ENCODE peak calls at places on chromosomes 1 and 21, in seven cellular contexts. Z is OCI-LY7, F is SJSA1, B is heart right ventricle, O is HCT116, I is tibial artery, D is RWPE1. J is an unnamed sample.

GRCh38 chr1:89799495-89799894 is 21.3 kb upstream of the LRRC8D start:
- DNase-seq in Z (no peak), F (no peak), B (no peak), O (no peak), I (no peak), D (no peak), J (no peak)

GRCh38 chr1:228279011-228279721 is 71.3 kb downstream of the OBSCN start:
- DNase-seq in Z (no peak), F (no peak), B (no peak), O (no peak), I (no peak), D (no peak), J (no peak)

GRCh38 chr1:181784039-181784683 is 277.4 kb downstream of the ZNF648 start:
- DNase-seq in Z (no peak), F (no peak), B (no peak), O (no peak), I (no peak), D (no peak), J (no peak)

GRCh38 chr1:56806804-56807203 is 12.4 kb downstream of the FYB2 start:
- DNase-seq in Z (no peak), F (no peak), B (no peak), O (no peak), I (no peak), D (no peak), J (no peak)

GRCh38 chr21:46035809-46036695 is 54.5 kb downstream of the COL6A1 start:
- DNase-seq in Z (no peak), F (no peak), B (peak; percentile 73), O (no peak), I (no peak), D (no peak), J (no peak)

GRCh38 chr1:50959913-50960844 is at the start of gene FAF1:
- DNase-seq in Z (peak; percentile 98), F (peak; percentile 94), B (peak; percentile 97), O (peak; percentile 99), I (peak; percentile 97), D (peak; percentile 95), J (peak; percentile 90)

GRCh38 chr1:67230539-67230938 is 64.3 kb downstream of the IL23R start:
- DNase-seq in Z (no peak), F (no peak), B (no peak), O (no peak), I (no peak), D (peak; percentile 50), J (no peak)

GRCh38 chr1:41670558-41670957 is 186.1 kb upstream of the EDN2 start:
- DNase-seq in Z (no peak), F (peak; percentile 86), B (no peak), O (no peak), I (no peak), D (peak; percentile 81), J (no peak)

GRCh38 chr1:10601342-10602060 is 126.8 kb downstream of the PEX14 start:
- DNase-seq in Z (no peak), F (no peak), B (no peak), O (no peak), I (no peak), D (no peak), J (no peak)

GRCh38 chr1:7253118-7253480 is 467.8 kb downstream of the CAMTA1 start:
- DNase-seq in Z (no peak), F (no peak), B (no peak), O (no peak), I (no peak), D (no peak), J (no peak)

GRCh38 chr1:244280221-244280620 is 171.5 kb downstream of the ADSS2 start:
- DNase-seq in Z (no peak), F (no peak), B (no peak), O (no peak), I (no peak), D (no peak), J (no peak)

GRCh38 chr1:41648844-41649243 is 164.4 kb upstream of the EDN2 start:
- DNase-seq in Z (no peak), F (no peak), B (no peak), O (no peak), I (no peak), D (no peak), J (no peak)

GRCh38 chr21:27519357-27519756 is 552.5 kb upstream of the ADAMTS5 start:
- DNase-seq in Z (no peak), F (peak; percentile 84), B (no peak), O (no peak), I (no peak), D (no peak), J (no peak)

GRCh38 chr1:116078699-116079223 is 32.4 kb upstream of the MAB21L3 start:
- DNase-seq in Z (no peak), F (no peak), B (no peak), O (no peak), I (no peak), D (no peak), J (no peak)

GRCh38 chr1:203349757-203350522 is 982 bp downstream of the FMOD start:
- DNase-seq in Z (no peak), F (no peak), B (no peak), O (no peak), I (no peak), D (no peak), J (no peak)

GRCh38 chr1:65319141-65319540 is 9.8 kb downstream of the DNAJC6 start:
- DNase-seq in Z (no peak), F (no peak), B (no peak), O (no peak), I (no peak), D (no peak), J (peak; percentile 20)

GRCh38 chr1:228863776-228864175 is 128.5 kb downstream of the RHOU start:
- DNase-seq in Z (no peak), F (no peak), B (no peak), O (no peak), I (no peak), D (no peak), J (no peak)

GRCh38 chr1:56908619-56909340 is 54.2 kb downstream of the C8A start:
- DNase-seq in Z (no peak), F (no peak), B (no peak), O (no peak), I (no peak), D (no peak), J (no peak)

GRCh38 chr21:38376693-38377092 is 119.9 kb downstream of the KCNJ15 start:
- DNase-seq in Z (no peak), F (no peak), B (no peak), O (no peak), I (no peak), D (no peak), J (no peak)
- H3K27ac ChIP-seq in Z (no peak overlapping the region), F (no peak overlapping the region), B (peak overlapping the region; percentile 42), O (no peak overlapping the region), I (peak overlapping the region; percentile 13), D (no peak overlapping the region), J (no peak overlapping the region)

DNA sequence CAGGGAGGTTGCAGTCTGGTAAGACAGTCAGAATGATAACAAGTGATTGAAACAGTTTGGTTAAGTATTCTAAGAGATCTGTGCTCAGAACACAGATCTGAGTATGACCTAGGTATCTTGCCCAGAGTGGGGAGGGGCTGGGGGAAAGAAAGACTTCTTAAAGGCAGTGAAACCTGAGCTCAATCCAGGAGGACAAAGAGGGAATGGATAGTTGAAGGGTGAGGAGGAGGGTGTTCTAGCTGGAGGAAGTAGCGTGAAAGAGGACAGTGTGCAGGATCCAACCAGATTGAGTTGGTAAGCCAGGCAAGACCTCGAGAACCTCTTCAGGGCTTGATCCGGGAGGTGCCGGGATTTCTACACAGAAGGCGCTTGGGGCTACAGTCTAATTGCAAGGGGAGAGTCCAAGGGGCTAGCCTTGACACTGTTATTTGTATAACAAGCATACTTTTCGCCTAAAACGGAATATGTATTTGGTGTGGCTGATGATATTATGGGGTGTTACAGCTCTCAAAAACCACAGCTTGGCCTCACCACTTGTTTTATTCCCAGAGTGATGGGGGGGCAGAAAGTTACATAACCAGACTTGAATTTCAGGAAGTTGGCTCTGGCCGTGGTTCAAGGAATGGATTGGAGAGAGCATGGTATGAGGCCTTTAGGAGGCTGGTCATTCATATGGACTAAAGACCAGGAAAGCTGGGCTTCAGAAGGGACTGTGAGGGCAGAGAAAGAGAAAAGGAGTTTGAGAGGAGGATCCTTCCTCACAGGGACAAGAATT is 19.1 kb downstream of the RCSD1 start:
- DNase-seq in Z (no peak), F (no peak), B (no peak), O (no peak), I (peak; percentile 75), D (no peak), J (no peak)
- H3K27ac ChIP-seq in Z (peak overlapping the region; percentile 64), F (no peak overlapping the region), B (peak overlapping the region; percentile 77), O (no peak overlapping the region), I (no peak overlapping the region), D (no peak overlapping the region), J (no peak overlapping the region)

GRCh38 chr1:168467452-168467851 is 76.3 kb downstream of the XCL2 start:
- DNase-seq in Z (no peak), F (peak; percentile 8), B (no peak), O (no peak), I (no peak), D (no peak), J (no peak)

GRCh38 chr1:168468042-168468809 is 75.6 kb downstream of the XCL2 start:
- DNase-seq in Z (no peak), F (peak; percentile 63), B (no peak), O (no peak), I (no peak), D (no peak), J (no peak)

GRCh38 chr1:168468822-168469221 is 75.0 kb downstream of the XCL2 start:
- DNase-seq in Z (no peak), F (no peak), B (no peak), O (no peak), I (no peak), D (no peak), J (no peak)

GRCh38 chr1:168466703-168467081 is 77.1 kb downstream of the XCL2 start:
- DNase-seq in Z (no peak), F (no peak), B (no peak), O (no peak), I (no peak), D (no peak), J (no peak)

GRCh38 chr1:168465942-168466702 is 77.7 kb downstream of the XCL2 start:
- DNase-seq in Z (no peak), F (no peak), B (no peak), O (no peak), I (no peak), D (peak; percentile 46), J (no peak)
- H3K27ac ChIP-seq in Z (no peak overlapping the region), F (no peak overlapping the region), B (peak overlapping the region; percentile 66), O (no peak overlapping the region), I (no peak overlapping the region), D (no peak overlapping the region), J (no peak overlapping the region)

GRCh38 chr1:31646259-31646960 is 1.7 kb upstream of the PEF1 start:
- DNase-seq in Z (no peak), F (no peak), B (no peak), O (no peak), I (no peak), D (no peak), J (no peak)
- H3K27ac ChIP-seq in Z (no peak overlapping the region), F (no peak overlapping the region), B (no peak overlapping the region), O (no peak overlapping the region), I (peak overlapping the region; percentile 95), D (no peak overlapping the region), J (no peak overlapping the region)

GRCh38 chr1:1309525-1310385 is 1.4 kb downstream of the PUSL1 start:
- DNase-seq in Z (no peak), F (no peak), B (no peak), O (no peak), I (no peak), D (no peak), J (no peak)
- H3K27ac ChIP-seq in Z (peak overlapping the region; percentile 64), F (no peak overlapping the region), B (peak overlapping the region; percentile 96), O (peak overlapping the region; percentile 99), I (peak overlapping the region; percentile 97), D (peak overlapping the region; percentile 100), J (no peak overlapping the region)

J was measured in substantia nigra.